ENCODE peak calls at places on chromosomes 1 and 21, in four cellular contexts. One of them, this sample, is unnamed.

GRCh38 chr1:153705484-153705883 is 22.4 kb upstream of the INTS3 start:
- DNase-seq in HepG2: no peak
- DNase-seq in GM12878: no peak
- DNase-seq in K562: no peak
- DNase-seq in this sample: no peak

GRCh38 chr1:183310753-183311465 is 107.3 kb downstream of the NMNAT2 start:
- DNase-seq in GM12878: no peak
- DNase-seq in HepG2: no peak
- DNase-seq in K562: no peak
- DNase-seq in this sample: no peak

GRCh38 chr1:47978486-47978885 is 18.7 kb downstream of the TRABD2B start:
- DNase-seq in K562: no peak
- DNase-seq in GM12878: no peak
- DNase-seq in HepG2: no peak
- DNase-seq in this sample: no peak

GRCh38 chr1:187809547-187809946 is 980.8 kb downstream of the PLA2G4A start:
- DNase-seq in GM12878: no peak
- DNase-seq in K562: no peak
- DNase-seq in HepG2: no peak
- DNase-seq in this sample: no peak

GRCh38 chr1:223514644-223515043 is 121.4 kb downstream of the CCDC185 start:
- DNase-seq in HepG2: no peak
- DNase-seq in GM12878: no peak
- DNase-seq in K562: no peak
- DNase-seq in this sample: no peak

GRCh38 chr1:215517441-215517891 is 49.6 kb upstream of the KCTD3 start:
- DNase-seq in HepG2: no peak
- DNase-seq in GM12878: no peak
- DNase-seq in K562: no peak
- DNase-seq in this sample: no peak

GRCh38 chr21:41960386-41960785 is 6.6 kb upstream of the C2CD2 start:
- DNase-seq in K562: no peak
- DNase-seq in HepG2: no peak
- DNase-seq in GM12878: no peak
- DNase-seq in this sample: no peak

GRCh38 chr1:32765561-32766327 is 51.4 kb downstream of the YARS1 start:
- DNase-seq in GM12878: no peak
- DNase-seq in HepG2: no peak
- DNase-seq in K562: no peak
- DNase-seq in this sample: no peak

DNA sequence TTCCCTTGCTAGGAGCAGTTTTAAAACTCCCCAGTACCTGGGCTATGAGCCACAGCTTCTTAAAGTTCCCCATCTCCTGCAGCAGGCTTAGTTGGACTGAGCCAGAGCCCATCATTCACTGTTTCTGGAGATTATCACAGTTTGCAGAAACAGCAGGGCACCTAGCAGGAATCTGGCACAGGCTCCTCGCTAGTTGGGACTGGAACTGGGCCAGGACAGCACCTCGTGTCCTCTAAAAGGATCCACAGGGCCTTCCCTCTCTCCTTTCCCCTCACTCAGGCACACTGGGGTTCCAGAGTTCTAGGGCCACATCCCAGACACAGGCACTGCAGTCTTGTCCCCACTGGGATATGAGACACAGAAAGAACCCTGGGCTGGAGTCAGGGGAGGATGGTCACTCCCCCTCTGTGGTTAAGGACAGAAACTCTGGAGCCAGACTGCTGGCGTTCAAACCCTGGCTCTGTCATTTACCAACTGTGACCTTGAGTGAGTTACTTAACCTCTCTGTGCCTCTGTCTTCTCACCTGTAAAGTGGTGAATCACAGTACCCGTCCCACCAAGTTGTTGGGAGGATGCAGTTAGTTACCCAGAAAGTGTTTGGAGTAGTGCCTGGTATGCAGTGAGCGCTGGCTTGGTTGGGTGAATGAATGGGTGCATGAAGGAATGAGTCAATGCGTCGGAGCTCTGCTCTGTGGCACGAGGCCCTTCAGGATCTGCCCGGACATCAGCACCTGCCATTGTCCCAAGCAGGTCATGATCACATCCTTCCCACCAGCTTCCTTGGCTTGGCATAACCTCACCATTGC is 18.8 kb upstream of the ECE1 start:
- DNase-seq in K562: no peak
- DNase-seq in GM12878: no peak
- DNase-seq in HepG2: no peak
- DNase-seq in this sample: no peak
- TF ChIP-seq FOXK2 in K562: no peak
- TF ChIP-seq FOXK2 in GM12878: no peak
- TF ChIP-seq FOXK2 in HepG2: no peak
- TF ChIP-seq FOXK2 in this sample: no peak

GRCh38 chr1:154843913-154844681 is 26.0 kb downstream of the KCNN3 start:
- DNase-seq in HepG2: no peak
- DNase-seq in GM12878: no peak
- DNase-seq in K562: no peak
- DNase-seq in this sample: no peak
- TF ChIP-seq TARDBP in HepG2: no peak
- TF ChIP-seq TARDBP in GM12878: no peak
- TF ChIP-seq TARDBP in K562: no peak
- TF ChIP-seq TARDBP in this sample: no peak

DNA sequence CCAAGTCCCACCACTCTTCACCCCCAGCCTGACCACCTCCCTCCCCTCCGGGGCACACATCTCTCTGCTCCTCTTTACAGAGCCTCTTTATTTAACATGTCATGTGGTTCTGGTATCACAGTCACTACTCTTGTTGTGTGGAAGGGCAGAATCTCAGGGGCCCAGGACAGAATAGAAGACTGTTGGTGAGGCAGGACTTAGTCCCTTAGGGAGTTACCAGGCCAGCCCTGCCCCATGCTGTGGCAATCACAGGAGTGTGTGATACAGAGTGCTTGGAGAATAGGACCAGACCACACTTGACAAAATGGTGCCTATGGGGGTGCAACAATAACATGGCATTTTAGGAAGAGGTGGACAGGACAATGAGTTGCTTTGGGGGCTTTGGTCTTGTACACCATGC is 43.0 kb upstream of the CRNN start:
- DNase-seq in HepG2: no peak
- DNase-seq in GM12878: no peak
- DNase-seq in K562: no peak
- DNase-seq in this sample: no peak
- TF ChIP-seq FOXK2 in HepG2: no peak
- TF ChIP-seq FOXK2 in GM12878: no peak
- TF ChIP-seq FOXK2 in K562: no peak
- TF ChIP-seq FOXK2 in this sample: no peak

GRCh38 chr1:172670791-172671190 is 11.9 kb downstream of the FASLG start:
- DNase-seq in GM12878: no peak
- DNase-seq in K562: no peak
- DNase-seq in HepG2: no peak
- DNase-seq in this sample: no peak

GRCh38 chr1:172678990-172679772 is 20.3 kb downstream of the FASLG start:
- DNase-seq in HepG2: no peak
- DNase-seq in GM12878: no peak
- DNase-seq in K562: peak; percentile 39
- DNase-seq in this sample: no peak

GRCh38 chr1:172671591-172671990 is 12.7 kb downstream of the FASLG start:
- DNase-seq in K562: no peak
- DNase-seq in GM12878: no peak
- DNase-seq in HepG2: no peak
- DNase-seq in this sample: no peak

GRCh38 chr1:172673761-172674160 is 14.9 kb downstream of the FASLG start:
- DNase-seq in GM12878: no peak
- DNase-seq in HepG2: no peak
- DNase-seq in K562: no peak
- DNase-seq in this sample: no peak

GRCh38 chr1:172674831-172675613 is 16.1 kb downstream of the FASLG start:
- DNase-seq in HepG2: no peak
- DNase-seq in K562: no peak
- DNase-seq in GM12878: no peak
- DNase-seq in this sample: no peak
- TF ChIP-seq TARDBP in HepG2: no peak
- TF ChIP-seq TARDBP in K562: no peak
- TF ChIP-seq TARDBP in GM12878: no peak
- TF ChIP-seq TARDBP in this sample: no peak